ENCODE peak calls at places on chromosomes 7 and 10, in eight cellular contexts. G is adrenal gland; J is iPS DF 6.9; D is psoas muscle; C is CD4-positive, alpha-beta memory T cell; O is endodermal cell; H is neural progenitor cell; K is suprapubic skin. T is an unnamed sample.

GRCh38 chr10:101303087-101303753 is 50.7 kb upstream of the BTRC start:
- DNase-seq in G (no peak), K (no peak), J (no peak), O (no peak), D (no peak), C (no peak), H (no peak), T (no peak)

GRCh38 chr10:104485632-104486031 is 132.0 kb downstream of the CFAP58 start:
- DNase-seq in J (no peak), K (no peak), C (no peak), G (no peak), O (no peak), D (no peak), H (peak; percentile 25), T (no peak)

GRCh38 chr7:42614636-42615035 is 297.2 kb downstream of the C7orf25 start:
- DNase-seq in G (no peak), D (no peak), K (no peak), H (no peak), C (no peak), J (no peak), O (no peak), T (no peak)

GRCh38 chr7:121940907-121941306 is 67.9 kb downstream of the PTPRZ1 start:
- DNase-seq in J (no peak), C (no peak), G (no peak), H (no peak), D (no peak), O (no peak), K (no peak), T (no peak)

GRCh38 chr10:80535671-80536360 is 1.9 kb upstream of the SH2D4B start:
- DNase-seq in D (peak; percentile 60), G (peak; percentile 81), O (peak; percentile 87), H (peak; percentile 41), C (peak; percentile 80), J (no peak), K (peak; percentile 90), T (peak; percentile 90)

GRCh38 chr7:117895271-117895670 is 22.0 kb upstream of the CTTNBP2 start:
- DNase-seq in C (no peak), J (no peak), O (no peak), K (no peak), G (no peak), D (no peak), H (no peak), T (no peak)

GRCh38 chr10:112913661-112914287 is 36.3 kb upstream of the TCF7L2 start:
- DNase-seq in H (no peak), C (no peak), D (no peak), O (no peak), J (no peak), G (no peak), K (no peak), T (peak; percentile 44)

GRCh38 chr7:129122751-129123516 is 21.6 kb upstream of the TSPAN33 start:
- DNase-seq in K (no peak), O (no peak), C (no peak), H (no peak), G (no peak), D (no peak), J (no peak), T (no peak)

GRCh38 chr7:42170724-42171123 is 66.3 kb downstream of the GLI3 start:
- DNase-seq in D (no peak), J (no peak), K (no peak), O (no peak), C (no peak), G (no peak), H (no peak), T (no peak)

GRCh38 chr7:74568658-74569057 is 88.9 kb upstream of the GTF2I start:
- DNase-seq in G (no peak), D (no peak), C (no peak), O (no peak), H (no peak), J (no peak), K (no peak), T (no peak)

GRCh38 chr10:1612910-1613309 is 124.4 kb downstream of the ADARB2 start:
- DNase-seq in J (no peak), O (peak; percentile 34), G (no peak), D (no peak), K (no peak), C (no peak), H (no peak), T (no peak)

GRCh38 chr10:73413528-73414229 is at the start of gene ANXA7:
- DNase-seq in J (peak; percentile 63), D (peak; percentile 95), O (peak; percentile 99), G (peak; percentile 95), H (peak; percentile 96), C (peak; percentile 88), K (peak; percentile 95), T (peak; percentile 97)

GRCh38 chr7:150396426-150397375 is 17.6 kb downstream of the ZNF775 start:
- DNase-seq in G (no peak), C (no peak), D (no peak), O (no peak), K (no peak), H (no peak), J (no peak), T (no peak)

DNA sequence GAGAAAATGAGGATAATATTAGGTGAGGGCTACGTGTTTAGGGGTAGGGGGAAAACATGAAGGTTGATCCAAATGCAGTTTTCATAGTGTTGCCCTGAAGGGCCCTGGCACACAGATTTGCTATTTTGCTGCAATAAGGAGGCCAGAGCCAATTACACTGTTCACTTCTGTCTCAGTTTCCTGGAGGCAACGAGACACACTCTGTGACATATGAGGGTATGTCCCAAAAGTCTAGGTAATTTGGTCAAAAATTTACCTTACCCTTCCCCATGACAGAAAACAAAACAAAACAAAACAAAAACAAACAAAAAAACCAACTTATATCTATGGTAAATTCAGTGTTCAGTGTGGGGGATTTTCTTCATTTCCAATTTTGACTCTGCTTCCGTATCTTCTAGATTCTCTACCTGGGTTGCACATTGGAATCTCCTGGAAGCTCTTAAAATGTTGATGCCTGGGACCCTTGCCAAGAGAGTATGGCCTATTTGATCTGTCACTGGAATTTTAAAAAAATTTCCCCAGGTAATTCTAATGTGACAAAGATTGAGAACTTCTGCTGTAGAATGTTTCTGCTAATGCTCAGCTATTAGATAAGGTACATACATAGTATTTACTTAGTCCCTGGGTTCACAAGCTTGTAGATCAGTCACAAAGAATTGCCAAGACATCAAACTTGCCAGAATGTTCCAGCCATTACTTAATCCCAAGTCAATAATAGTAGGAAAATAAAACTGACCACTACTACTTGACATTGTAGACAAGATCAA is 139.5 kb downstream of the SEMA3E start:
- DNase-seq in H (no peak), O (no peak), K (no peak), C (no peak), G (no peak), J (no peak), D (no peak), T (no peak)
- H3K4me1 ChIP-seq in H (peaks cover 2% of the 10 kb centered on the region), O (no peaks in the 10 kb centered on the region), K (no peaks in the 10 kb centered on the region), C (no peaks in the 10 kb centered on the region), G (no peaks in the 10 kb centered on the region), J (no peaks in the 10 kb centered on the region), D (no peaks in the 10 kb centered on the region), T (no peaks in the 10 kb centered on the region)

GRCh38 chr10:32049113-32049512 is 7.1 kb downstream of the KIF5B start:
- DNase-seq in H (no peak), K (no peak), O (no peak), D (no peak), G (no peak), C (no peak), J (no peak), T (no peak)

GRCh38 chr10:32054087-32054486 is 2.1 kb downstream of the KIF5B start:
- DNase-seq in C (peak; percentile 9), G (no peak), J (no peak), H (peak; percentile 43), D (no peak), O (peak; percentile 41), K (no peak), T (no peak)

GRCh38 chr10:32050145-32050544 is 6.1 kb downstream of the KIF5B start:
- DNase-seq in D (no peak), O (no peak), H (no peak), K (no peak), C (no peak), J (no peak), G (no peak), T (no peak)

GRCh38 chr10:32048282-32048681 is 7.9 kb downstream of the KIF5B start:
- DNase-seq in G (no peak), H (no peak), J (no peak), K (no peak), C (no peak), D (no peak), O (no peak), T (no peak)
- H3K4me1 ChIP-seq in G (peaks cover 33% of the 10 kb centered on the region), H (peaks cover 32% of the 10 kb centered on the region), J (peaks cover 3% of the 10 kb centered on the region), K (peaks cover 53% of the 10 kb centered on the region), C (peaks cover 96% of the 10 kb centered on the region), D (peaks cover 36% of the 10 kb centered on the region), O (no peaks in the 10 kb centered on the region), T (peaks cover 39% of the 10 kb centered on the region)

DNA sequence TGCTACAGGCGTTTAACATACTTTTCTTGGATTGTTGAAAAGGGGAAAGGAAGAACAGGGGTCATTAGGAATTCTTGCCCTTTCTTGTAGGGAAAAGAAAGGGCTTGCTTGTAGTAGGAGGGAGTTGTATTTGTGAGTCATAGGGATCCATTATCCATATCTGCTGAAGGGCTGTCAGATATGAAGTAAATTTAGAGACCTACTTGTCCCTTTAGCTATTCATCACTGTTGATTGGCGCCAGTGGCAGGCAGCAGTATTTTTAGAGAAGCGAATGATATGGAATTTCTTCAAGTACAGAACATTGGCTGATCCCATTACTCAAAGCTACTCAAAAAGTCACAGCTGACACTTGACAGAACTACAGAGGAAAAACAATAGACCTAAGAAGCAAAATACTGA is 97.7 kb downstream of the CELF2 start:
- DNase-seq in O (no peak), C (no peak), G (no peak), D (no peak), K (no peak), H (no peak), J (no peak), T (no peak)
- H3K4me1 ChIP-seq in O (no peaks in the 10 kb centered on the region), C (peaks cover 13% of the 10 kb centered on the region), G (no peaks in the 10 kb centered on the region), D (peaks cover 41% of the 10 kb centered on the region), K (no peaks in the 10 kb centered on the region), H (peaks cover under 1% of the 10 kb centered on the region), J (no peaks in the 10 kb centered on the region), T (no peaks in the 10 kb centered on the region)

DNA sequence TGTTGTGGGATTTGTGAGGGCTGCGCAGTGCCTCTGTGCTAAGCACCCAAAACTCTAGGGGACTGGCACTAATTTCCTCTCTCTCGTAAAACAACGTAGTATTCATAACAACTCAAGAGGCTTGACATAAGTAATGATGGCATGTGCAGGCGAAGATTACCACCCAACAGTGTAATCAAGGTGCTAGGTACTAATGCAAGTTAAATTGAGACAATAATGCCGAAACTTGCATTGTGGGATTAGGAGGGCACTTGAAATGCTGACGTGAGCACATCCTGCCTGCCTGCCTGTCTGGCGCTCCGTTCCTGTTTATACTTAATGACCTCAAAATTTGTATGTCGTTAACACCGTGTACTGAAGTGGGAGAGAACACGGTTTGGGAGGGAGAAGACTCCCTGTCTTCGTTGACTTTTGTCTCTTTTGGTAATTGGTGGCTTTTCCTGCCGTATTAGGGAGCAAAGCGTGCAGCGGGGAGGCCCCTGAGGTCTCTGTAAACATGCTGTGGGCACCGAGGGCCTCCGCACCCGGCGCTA is 139.0 kb downstream of the MGMT start:
- DNase-seq in O (peak; percentile 35), H (no peak), C (no peak), G (no peak), J (no peak), D (no peak), K (no peak), T (no peak)
- H3K4me1 ChIP-seq in O (peaks cover 18% of the 10 kb centered on the region), H (peaks cover 16% of the 10 kb centered on the region), C (no peaks in the 10 kb centered on the region), G (no peaks in the 10 kb centered on the region), J (no peaks in the 10 kb centered on the region), D (no peaks in the 10 kb centered on the region), K (no peaks in the 10 kb centered on the region), T (no peaks in the 10 kb centered on the region)

GRCh38 chr7:50399635-50400034 is 50.5 kb downstream of the FIGNL1 start:
- DNase-seq in H (no peak), D (no peak), K (no peak), C (no peak), J (no peak), G (no peak), O (no peak), T (no peak)
- H3K4me1 ChIP-seq in H (no peaks in the 10 kb centered on the region), D (no peaks in the 10 kb centered on the region), K (no peaks in the 10 kb centered on the region), C (peaks cover 64% of the 10 kb centered on the region), J (no peaks in the 10 kb centered on the region), G (no peaks in the 10 kb centered on the region), O (no peaks in the 10 kb centered on the region), T (no peaks in the 10 kb centered on the region)

GRCh38 chr10:128211064-128211504 is 84.9 kb upstream of the MKI67 start:
- DNase-seq in C (no peak), D (no peak), O (peak; percentile 67), G (peak; percentile 41), H (no peak), K (no peak), J (no peak), T (no peak)
- H3K4me1 ChIP-seq in C (peaks cover 22% of the 10 kb centered on the region), D (no peaks in the 10 kb centered on the region), O (peaks cover 19% of the 10 kb centered on the region), G (no peaks in the 10 kb centered on the region), H (peaks cover 7% of the 10 kb centered on the region), K (peaks cover 20% of the 10 kb centered on the region), J (no peaks in the 10 kb centered on the region), T (peaks cover 8% of the 10 kb centered on the region)

T was measured in mucosa of descending colon.